ENCODE peak calls at places on chromosome 14, in five cellular contexts. Z is GM12865; J is AG10803; W is naive thymus-derived CD8-positive, alpha-beta T cell; O is NCI-H345. A is an unnamed sample.

GRCh38 chr14:30558362-30558674 is 640 bp upstream of the G2E3 start:
- DNase-seq in O (no peak), Z (no peak), W (no peak), J (no peak), A (no peak)

GRCh38 chr14:49939884-49940510 is 47.1 kb downstream of the ARF6 start:
- DNase-seq in O (no peak), W (no peak), J (no peak), Z (no peak), A (no peak)

GRCh38 chr14:45426685-45427282 is 173.8 kb upstream of the MIS18BP1 start:
- DNase-seq in O (peak; percentile 70), Z (peak; percentile 39), W (no peak), J (peak; percentile 25), A (no peak)

GRCh38 chr14:97298775-97299174 is 501.6 kb downstream of the VRK1 start:
- DNase-seq in W (no peak), Z (no peak), J (no peak), O (no peak), A (no peak)

GRCh38 chr14:51564460-51564859 is 87.2 kb upstream of the FRMD6 start:
- DNase-seq in O (peak; percentile 9), Z (no peak), W (no peak), J (no peak), A (no peak)

GRCh38 chr14:89406941-89407340 is 10.1 kb downstream of the FOXN3 start:
- DNase-seq in W (no peak), O (no peak), Z (no peak), J (no peak), A (no peak)

GRCh38 chr14:90592655-90593054 is 195.8 kb downstream of the CALM1 start:
- DNase-seq in J (no peak), Z (no peak), W (no peak), O (no peak), A (no peak)

GRCh38 chr14:61894452-61895077 is 132.3 kb downstream of the SNAPC1 start:
- DNase-seq in J (peak; percentile 71), W (peak; percentile 40), Z (peak; percentile 78), O (peak; percentile 64), A (peak; percentile 20)

GRCh38 chr14:59406454-59407245 is 58.5 kb downstream of the GPR135 start:
- DNase-seq in O (no peak), J (peak; percentile 40), W (no peak), Z (no peak), A (no peak)